ENCODE peak calls at places on chromosomes 16 and 17, in nine cellular contexts. One of them, this sample, is unnamed.

GRCh38 chr17:1040216-1040600 is 43.3 kb downstream of the TIMM22 start:
- DNase-seq in NCI-H2029 treated with DMSO at 0.1 percent for 48 hours: no peak
- DNase-seq in left ventricle myocardium inferior: no peak
- DNase-seq in EL: no peak
- DNase-seq in GM13977: no peak
- DNase-seq in stomach: no peak
- DNase-seq in HEK293T: no peak
- DNase-seq in astrocyte of the cerebellum: no peak
- DNase-seq in suprapubic skin: no peak
- DNase-seq in this sample: no peak

GRCh38 chr17:62051053-62051452 is 14.0 kb downstream of the MED13 start:
- DNase-seq in astrocyte of the cerebellum: no peak
- DNase-seq in stomach: no peak
- DNase-seq in GM13977: no peak
- DNase-seq in HEK293T: no peak
- DNase-seq in suprapubic skin: no peak
- DNase-seq in NCI-H2029 treated with DMSO at 0.1 percent for 48 hours: no peak
- DNase-seq in left ventricle myocardium inferior: no peak
- DNase-seq in EL: no peak
- DNase-seq in this sample: no peak

GRCh38 chr17:10295728-10296343 is 77.0 kb downstream of the MYH13 start:
- DNase-seq in GM13977: peak
- DNase-seq in EL: peak
- DNase-seq in astrocyte of the cerebellum: no peak
- DNase-seq in suprapubic skin: no peak
- DNase-seq in left ventricle myocardium inferior: peak
- DNase-seq in NCI-H2029 treated with DMSO at 0.1 percent for 48 hours: no peak
- DNase-seq in stomach: no peak
- DNase-seq in HEK293T: peak
- DNase-seq in this sample: peak

GRCh38 chr17:28983286-28984240 is 22.3 kb downstream of the SEZ6 start:
- DNase-seq in stomach: no peak
- DNase-seq in left ventricle myocardium inferior: no peak
- DNase-seq in suprapubic skin: no peak
- DNase-seq in HEK293T: no peak
- DNase-seq in astrocyte of the cerebellum: no peak
- DNase-seq in GM13977: no peak
- DNase-seq in NCI-H2029 treated with DMSO at 0.1 percent for 48 hours: no peak
- DNase-seq in EL: no peak
- DNase-seq in this sample: peak

GRCh38 chr17:58960068-58960467 is 146.6 kb downstream of the TRIM37 start:
- DNase-seq in GM13977: peak
- DNase-seq in HEK293T: peak
- DNase-seq in stomach: no peak
- DNase-seq in astrocyte of the cerebellum: peak
- DNase-seq in EL: peak
- DNase-seq in NCI-H2029 treated with DMSO at 0.1 percent for 48 hours: peak
- DNase-seq in left ventricle myocardium inferior: no peak
- DNase-seq in suprapubic skin: no peak
- DNase-seq in this sample: peak

GRCh38 chr16:59878479-59878878 is 1144.4 kb upstream of the GOT2 start:
- DNase-seq in NCI-H2029 treated with DMSO at 0.1 percent for 48 hours: no peak
- DNase-seq in stomach: peak
- DNase-seq in EL: peak
- DNase-seq in HEK293T: no peak
- DNase-seq in astrocyte of the cerebellum: peak
- DNase-seq in GM13977: no peak
- DNase-seq in suprapubic skin: no peak
- DNase-seq in left ventricle myocardium inferior: no peak
- DNase-seq in this sample: no peak

GRCh38 chr17:65066858-65067257 is 10.3 kb upstream of the GNA13 start:
- DNase-seq in NCI-H2029 treated with DMSO at 0.1 percent for 48 hours: no peak
- DNase-seq in HEK293T: no peak
- DNase-seq in suprapubic skin: no peak
- DNase-seq in GM13977: no peak
- DNase-seq in astrocyte of the cerebellum: no peak
- DNase-seq in stomach: no peak
- DNase-seq in EL: no peak
- DNase-seq in left ventricle myocardium inferior: no peak
- DNase-seq in this sample: no peak

GRCh38 chr16:49424961-49425360 is 51.4 kb downstream of the C16orf78 start:
- DNase-seq in HEK293T: no peak
- DNase-seq in NCI-H2029 treated with DMSO at 0.1 percent for 48 hours: no peak
- DNase-seq in astrocyte of the cerebellum: no peak
- DNase-seq in GM13977: no peak
- DNase-seq in left ventricle myocardium inferior: no peak
- DNase-seq in stomach: no peak
- DNase-seq in EL: no peak
- DNase-seq in suprapubic skin: no peak
- DNase-seq in this sample: no peak

GRCh38 chr17:36848008-36848902 is 89.0 kb upstream of the LHX1 start:
- DNase-seq in NCI-H2029 treated with DMSO at 0.1 percent for 48 hours: no peak
- DNase-seq in HEK293T: no peak
- DNase-seq in left ventricle myocardium inferior: no peak
- DNase-seq in EL: no peak
- DNase-seq in astrocyte of the cerebellum: no peak
- DNase-seq in stomach: no peak
- DNase-seq in suprapubic skin: no peak
- DNase-seq in GM13977: no peak
- DNase-seq in this sample: no peak

GRCh38 chr16:3171855-3172593 is 16.0 kb upstream of the OR1F1 start:
- DNase-seq in stomach: no peak
- DNase-seq in HEK293T: peak
- DNase-seq in NCI-H2029 treated with DMSO at 0.1 percent for 48 hours: no peak
- DNase-seq in left ventricle myocardium inferior: no peak
- DNase-seq in GM13977: peak
- DNase-seq in suprapubic skin: no peak
- DNase-seq in astrocyte of the cerebellum: no peak
- DNase-seq in EL: peak
- DNase-seq in this sample: no peak

GRCh38 chr17:73261952-73262675 is 434 bp upstream of the CPSF4L start:
- DNase-seq in stomach: peak
- DNase-seq in left ventricle myocardium inferior: no peak
- DNase-seq in HEK293T: no peak
- DNase-seq in EL: no peak
- DNase-seq in GM13977: no peak
- DNase-seq in astrocyte of the cerebellum: peak
- DNase-seq in suprapubic skin: no peak
- DNase-seq in NCI-H2029 treated with DMSO at 0.1 percent for 48 hours: no peak
- DNase-seq in this sample: peak

GRCh38 chr16:30534368-30535105 is at the start of gene ZNF747:
- DNase-seq in stomach: peak
- DNase-seq in EL: peak
- DNase-seq in GM13977: peak
- DNase-seq in astrocyte of the cerebellum: peak
- DNase-seq in left ventricle myocardium inferior: peak
- DNase-seq in HEK293T: peak
- DNase-seq in NCI-H2029 treated with DMSO at 0.1 percent for 48 hours: peak
- DNase-seq in suprapubic skin: peak
- DNase-seq in this sample: peak

GRCh38 chr16:47881574-47881973 is 274.2 kb downstream of the ABCC12 start:
- DNase-seq in GM13977: no peak
- DNase-seq in left ventricle myocardium inferior: no peak
- DNase-seq in suprapubic skin: no peak
- DNase-seq in HEK293T: no peak
- DNase-seq in stomach: no peak
- DNase-seq in astrocyte of the cerebellum: no peak
- DNase-seq in EL: no peak
- DNase-seq in NCI-H2029 treated with DMSO at 0.1 percent for 48 hours: no peak
- DNase-seq in this sample: no peak

GRCh38 chr17:68763551-68763950 is 162.4 kb upstream of the FAM20A start:
- DNase-seq in astrocyte of the cerebellum: no peak
- DNase-seq in stomach: no peak
- DNase-seq in left ventricle myocardium inferior: no peak
- DNase-seq in EL: peak
- DNase-seq in GM13977: no peak
- DNase-seq in suprapubic skin: no peak
- DNase-seq in NCI-H2029 treated with DMSO at 0.1 percent for 48 hours: no peak
- DNase-seq in HEK293T: no peak
- DNase-seq in this sample: no peak

GRCh38 chr17:78862073-78863023 is 21.7 kb upstream of the USP36 start:
- DNase-seq in left ventricle myocardium inferior: peak
- DNase-seq in astrocyte of the cerebellum: peak
- DNase-seq in GM13977: no peak
- DNase-seq in EL: peak
- DNase-seq in stomach: peak
- DNase-seq in suprapubic skin: peak
- DNase-seq in NCI-H2029 treated with DMSO at 0.1 percent for 48 hours: no peak
- DNase-seq in HEK293T: no peak
- DNase-seq in this sample: no peak

GRCh38 chr16:80440691-80441090 is 100.1 kb upstream of the DYNLRB2 start:
- DNase-seq in GM13977: no peak
- DNase-seq in stomach: no peak
- DNase-seq in HEK293T: no peak
- DNase-seq in NCI-H2029 treated with DMSO at 0.1 percent for 48 hours: no peak
- DNase-seq in astrocyte of the cerebellum: no peak
- DNase-seq in suprapubic skin: no peak
- DNase-seq in EL: no peak
- DNase-seq in left ventricle myocardium inferior: no peak
- DNase-seq in this sample: no peak

GRCh38 chr17:77366558-77367245 is 225.9 kb downstream of the SEC14L1 start:
- DNase-seq in NCI-H2029 treated with DMSO at 0.1 percent for 48 hours: no peak
- DNase-seq in left ventricle myocardium inferior: no peak
- DNase-seq in EL: peak
- DNase-seq in suprapubic skin: no peak
- DNase-seq in GM13977: no peak
- DNase-seq in astrocyte of the cerebellum: no peak
- DNase-seq in stomach: no peak
- DNase-seq in HEK293T: no peak
- DNase-seq in this sample: no peak

GRCh38 chr16:54806378-54806777 is 124.3 kb upstream of the IRX5 start:
- DNase-seq in HEK293T: no peak
- DNase-seq in NCI-H2029 treated with DMSO at 0.1 percent for 48 hours: no peak
- DNase-seq in GM13977: no peak
- DNase-seq in astrocyte of the cerebellum: no peak
- DNase-seq in stomach: no peak
- DNase-seq in left ventricle myocardium inferior: no peak
- DNase-seq in EL: no peak
- DNase-seq in suprapubic skin: no peak
- DNase-seq in this sample: no peak

GRCh38 chr16:70661534-70661917 is 15.2 kb downstream of the IL34 start:
- DNase-seq in EL: no peak
- DNase-seq in astrocyte of the cerebellum: no peak
- DNase-seq in GM13977: no peak
- DNase-seq in left ventricle myocardium inferior: no peak
- DNase-seq in HEK293T: no peak
- DNase-seq in suprapubic skin: peak
- DNase-seq in stomach: no peak
- DNase-seq in NCI-H2029 treated with DMSO at 0.1 percent for 48 hours: no peak
- DNase-seq in this sample: no peak

GRCh38 chr16:583470-583814 is 6.4 kb upstream of the RAB40C start:
- DNase-seq in EL: no peak
- DNase-seq in GM13977: no peak
- DNase-seq in astrocyte of the cerebellum: no peak
- DNase-seq in left ventricle myocardium inferior: no peak
- DNase-seq in stomach: no peak
- DNase-seq in HEK293T: no peak
- DNase-seq in suprapubic skin: no peak
- DNase-seq in NCI-H2029 treated with DMSO at 0.1 percent for 48 hours: no peak
- DNase-seq in this sample: no peak

GRCh38 chr17:57954421-57955182 is 610 bp downstream of the CUEDC1 start:
- DNase-seq in NCI-H2029 treated with DMSO at 0.1 percent for 48 hours: no peak
- DNase-seq in left ventricle myocardium inferior: peak
- DNase-seq in astrocyte of the cerebellum: no peak
- DNase-seq in EL: peak
- DNase-seq in stomach: peak
- DNase-seq in suprapubic skin: peak
- DNase-seq in HEK293T: peak
- DNase-seq in GM13977: no peak
- DNase-seq in this sample: no peak

GRCh38 chr16:85330694-85331188 is 218.5 kb upstream of the CIBAR2 start:
- DNase-seq in HEK293T: peak
- DNase-seq in GM13977: peak
- DNase-seq in suprapubic skin: no peak
- DNase-seq in EL: peak
- DNase-seq in stomach: no peak
- DNase-seq in left ventricle myocardium inferior: no peak
- DNase-seq in NCI-H2029 treated with DMSO at 0.1 percent for 48 hours: no peak
- DNase-seq in astrocyte of the cerebellum: peak
- DNase-seq in this sample: no peak

GRCh38 chr16:29784901-29785500 is 5.5 kb upstream of the KIF22 start:
- DNase-seq in left ventricle myocardium inferior: peak
- DNase-seq in EL: peak
- DNase-seq in suprapubic skin: peak
- DNase-seq in astrocyte of the cerebellum: no peak
- DNase-seq in NCI-H2029 treated with DMSO at 0.1 percent for 48 hours: no peak
- DNase-seq in GM13977: peak
- DNase-seq in HEK293T: no peak
- DNase-seq in stomach: peak
- DNase-seq in this sample: no peak

GRCh38 chr16:16067127-16067526 is 117.7 kb downstream of the ABCC1 start:
- DNase-seq in EL: no peak
- DNase-seq in stomach: no peak
- DNase-seq in GM13977: no peak
- DNase-seq in HEK293T: no peak
- DNase-seq in suprapubic skin: no peak
- DNase-seq in astrocyte of the cerebellum: no peak
- DNase-seq in NCI-H2029 treated with DMSO at 0.1 percent for 48 hours: no peak
- DNase-seq in left ventricle myocardium inferior: no peak
- DNase-seq in this sample: no peak

GRCh38 chr17:9232591-9233270 is 211.4 kb downstream of the NTN1 start:
- DNase-seq in GM13977: no peak
- DNase-seq in HEK293T: no peak
- DNase-seq in NCI-H2029 treated with DMSO at 0.1 percent for 48 hours: no peak
- DNase-seq in suprapubic skin: no peak
- DNase-seq in EL: no peak
- DNase-seq in stomach: no peak
- DNase-seq in astrocyte of the cerebellum: no peak
- DNase-seq in left ventricle myocardium inferior: no peak
- DNase-seq in this sample: no peak

GRCh38 chr17:22270381-22270780 is 578.1 kb downstream of the KCNJ18 start:
- DNase-seq in GM13977: no peak
- DNase-seq in NCI-H2029 treated with DMSO at 0.1 percent for 48 hours: no peak
- DNase-seq in stomach: no peak
- DNase-seq in astrocyte of the cerebellum: no peak
- DNase-seq in left ventricle myocardium inferior: no peak
- DNase-seq in suprapubic skin: peak
- DNase-seq in HEK293T: no peak
- DNase-seq in EL: no peak
- DNase-seq in this sample: no peak

GRCh38 chr17:46020023-46020735 is 21.1 kb downstream of the STH start:
- DNase-seq in EL: no peak
- DNase-seq in NCI-H2029 treated with DMSO at 0.1 percent for 48 hours: no peak
- DNase-seq in suprapubic skin: no peak
- DNase-seq in GM13977: peak
- DNase-seq in HEK293T: no peak
- DNase-seq in stomach: no peak
- DNase-seq in left ventricle myocardium inferior: no peak
- DNase-seq in astrocyte of the cerebellum: no peak
- DNase-seq in this sample: no peak

GRCh38 chr16:66058181-66058580 is 308.3 kb upstream of the CDH5 start:
- DNase-seq in astrocyte of the cerebellum: peak
- DNase-seq in NCI-H2029 treated with DMSO at 0.1 percent for 48 hours: no peak
- DNase-seq in GM13977: no peak
- DNase-seq in left ventricle myocardium inferior: no peak
- DNase-seq in stomach: no peak
- DNase-seq in suprapubic skin: no peak
- DNase-seq in EL: peak
- DNase-seq in HEK293T: no peak
- DNase-seq in this sample: no peak

GRCh38 chr17:32341141-32341856 is 674 bp downstream of the C17orf75 start:
- DNase-seq in NCI-H2029 treated with DMSO at 0.1 percent for 48 hours: peak
- DNase-seq in HEK293T: no peak
- DNase-seq in astrocyte of the cerebellum: no peak
- DNase-seq in GM13977: peak
- DNase-seq in stomach: no peak
- DNase-seq in suprapubic skin: no peak
- DNase-seq in left ventricle myocardium inferior: no peak
- DNase-seq in EL: peak
- DNase-seq in this sample: peak

GRCh38 chr16:14148569-14148968 is 77.5 kb downstream of the MRTFB start:
- DNase-seq in EL: no peak
- DNase-seq in left ventricle myocardium inferior: no peak
- DNase-seq in NCI-H2029 treated with DMSO at 0.1 percent for 48 hours: no peak
- DNase-seq in stomach: no peak
- DNase-seq in astrocyte of the cerebellum: no peak
- DNase-seq in GM13977: no peak
- DNase-seq in HEK293T: no peak
- DNase-seq in suprapubic skin: no peak
- DNase-seq in this sample: no peak

GRCh38 chr17:5092139-5093010 is 14.1 kb downstream of the ZFP3 start:
- DNase-seq in suprapubic skin: no peak
- DNase-seq in astrocyte of the cerebellum: no peak
- DNase-seq in GM13977: no peak
- DNase-seq in left ventricle myocardium inferior: no peak
- DNase-seq in HEK293T: no peak
- DNase-seq in stomach: no peak
- DNase-seq in NCI-H2029 treated with DMSO at 0.1 percent for 48 hours: no peak
- DNase-seq in EL: no peak
- DNase-seq in this sample: no peak

This sample was measured in putamen.